ENCODE peak calls at places on chromosomes 2 and 18, in ten cellular contexts. One of them, this sample, is unnamed. For H3K4me1, the result is how much of the 10 kb centered on the place peaks cover.

GRCh38 chr2:48200591-48201293 is 294.4 kb upstream of the FBXO11 start:
- DNase-seq in left ventricle myocardium inferior: no peak
- DNase-seq in heart right ventricle: no peak
- DNase-seq in adrenal gland: no peak
- DNase-seq in lower lobe of right lung: no peak
- DNase-seq in prostate gland: no peak
- DNase-seq in A549: no peak
- DNase-seq in GM23338: no peak
- DNase-seq in stomach: no peak
- DNase-seq in tibial artery: no peak
- DNase-seq in this sample: no peak

GRCh38 chr2:11465485-11466306 is at the start of gene E2F6:
- DNase-seq in left ventricle myocardium inferior: peak
- DNase-seq in heart right ventricle: peak
- DNase-seq in GM23338: peak
- DNase-seq in prostate gland: peak
- DNase-seq in A549: peak
- DNase-seq in stomach: peak
- DNase-seq in adrenal gland: peak
- DNase-seq in lower lobe of right lung: peak
- DNase-seq in tibial artery: peak
- DNase-seq in this sample: peak

GRCh38 chr2:105869318-105869717 is 124.6 kb downstream of the NCK2 start:
- DNase-seq in prostate gland: peak
- DNase-seq in A549: no peak
- DNase-seq in heart right ventricle: no peak
- DNase-seq in lower lobe of right lung: no peak
- DNase-seq in GM23338: no peak
- DNase-seq in left ventricle myocardium inferior: no peak
- DNase-seq in stomach: no peak
- DNase-seq in tibial artery: no peak
- DNase-seq in adrenal gland: no peak
- DNase-seq in this sample: no peak

GRCh38 chr2:212536385-212537310 is 2.0 kb downstream of the ERBB4 start:
- DNase-seq in GM23338: peak
- DNase-seq in tibial artery: peak
- DNase-seq in heart right ventricle: no peak
- DNase-seq in lower lobe of right lung: no peak
- DNase-seq in left ventricle myocardium inferior: no peak
- DNase-seq in stomach: no peak
- DNase-seq in A549: no peak
- DNase-seq in prostate gland: no peak
- DNase-seq in adrenal gland: no peak
- DNase-seq in this sample: no peak

GRCh38 chr2:102505290-102505689 is 32.3 kb downstream of the SLC9A4 start:
- DNase-seq in adrenal gland: no peak
- DNase-seq in prostate gland: peak
- DNase-seq in heart right ventricle: no peak
- DNase-seq in lower lobe of right lung: peak
- DNase-seq in GM23338: peak
- DNase-seq in stomach: peak
- DNase-seq in left ventricle myocardium inferior: no peak
- DNase-seq in A549: no peak
- DNase-seq in tibial artery: peak
- DNase-seq in this sample: no peak

GRCh38 chr18:59718108-59719057 is 21.2 kb upstream of the CCBE1 start:
- DNase-seq in tibial artery: no peak
- DNase-seq in A549: peak
- DNase-seq in prostate gland: no peak
- DNase-seq in left ventricle myocardium inferior: no peak
- DNase-seq in stomach: no peak
- DNase-seq in heart right ventricle: no peak
- DNase-seq in lower lobe of right lung: no peak
- DNase-seq in adrenal gland: no peak
- DNase-seq in GM23338: no peak
- DNase-seq in this sample: peak

GRCh38 chr2:59184281-59185020 is 943.3 kb upstream of the FANCL start:
- DNase-seq in left ventricle myocardium inferior: no peak
- DNase-seq in stomach: no peak
- DNase-seq in heart right ventricle: no peak
- DNase-seq in prostate gland: no peak
- DNase-seq in GM23338: no peak
- DNase-seq in lower lobe of right lung: no peak
- DNase-seq in A549: no peak
- DNase-seq in tibial artery: no peak
- DNase-seq in adrenal gland: no peak
- DNase-seq in this sample: no peak

GRCh38 chr2:11863513-11864328 is 117.3 kb downstream of the LPIN1 start:
- DNase-seq in prostate gland: peak
- DNase-seq in GM23338: peak
- DNase-seq in stomach: peak
- DNase-seq in A549: peak
- DNase-seq in heart right ventricle: peak
- DNase-seq in lower lobe of right lung: peak
- DNase-seq in tibial artery: peak
- DNase-seq in left ventricle myocardium inferior: peak
- DNase-seq in adrenal gland: peak
- DNase-seq in this sample: no peak

GRCh38 chr2:177688844-177689243 is 296.3 kb downstream of the AGPS start:
- DNase-seq in GM23338: no peak
- DNase-seq in tibial artery: no peak
- DNase-seq in adrenal gland: no peak
- DNase-seq in heart right ventricle: no peak
- DNase-seq in A549: no peak
- DNase-seq in prostate gland: no peak
- DNase-seq in stomach: no peak
- DNase-seq in lower lobe of right lung: no peak
- DNase-seq in left ventricle myocardium inferior: no peak
- DNase-seq in this sample: no peak

GRCh38 chr18:79603321-79604204 is 76.0 kb upstream of the CTDP1 start:
- DNase-seq in adrenal gland: no peak
- DNase-seq in left ventricle myocardium inferior: peak
- DNase-seq in heart right ventricle: no peak
- DNase-seq in prostate gland: no peak
- DNase-seq in tibial artery: no peak
- DNase-seq in stomach: no peak
- DNase-seq in A549: no peak
- DNase-seq in GM23338: no peak
- DNase-seq in lower lobe of right lung: peak
- DNase-seq in this sample: peak

GRCh38 chr18:66560092-66560491 is 43.8 kb downstream of the CDH19 start:
- DNase-seq in stomach: no peak
- DNase-seq in left ventricle myocardium inferior: no peak
- DNase-seq in GM23338: peak
- DNase-seq in lower lobe of right lung: no peak
- DNase-seq in adrenal gland: no peak
- DNase-seq in tibial artery: no peak
- DNase-seq in heart right ventricle: no peak
- DNase-seq in A549: no peak
- DNase-seq in prostate gland: peak
- DNase-seq in this sample: no peak

GRCh38 chr2:213065583-213066444 is 85.6 kb downstream of the IKZF2 start:
- DNase-seq in adrenal gland: peak
- DNase-seq in stomach: peak
- DNase-seq in heart right ventricle: peak
- DNase-seq in left ventricle myocardium inferior: peak
- DNase-seq in GM23338: peak
- DNase-seq in A549: no peak
- DNase-seq in tibial artery: no peak
- DNase-seq in prostate gland: peak
- DNase-seq in lower lobe of right lung: peak
- DNase-seq in this sample: no peak

GRCh38 chr2:120453635-120453998 is 107.7 kb downstream of the INHBB start:
- DNase-seq in GM23338: no peak
- DNase-seq in left ventricle myocardium inferior: no peak
- DNase-seq in heart right ventricle: no peak
- DNase-seq in lower lobe of right lung: peak
- DNase-seq in adrenal gland: no peak
- DNase-seq in stomach: no peak
- DNase-seq in tibial artery: no peak
- DNase-seq in prostate gland: no peak
- DNase-seq in A549: no peak
- DNase-seq in this sample: no peak

GRCh38 chr2:149902104-149902503 is 314.5 kb upstream of the MMADHC start:
- DNase-seq in stomach: no peak
- DNase-seq in GM23338: no peak
- DNase-seq in left ventricle myocardium inferior: no peak
- DNase-seq in prostate gland: no peak
- DNase-seq in adrenal gland: no peak
- DNase-seq in lower lobe of right lung: no peak
- DNase-seq in heart right ventricle: peak
- DNase-seq in A549: no peak
- DNase-seq in tibial artery: peak
- DNase-seq in this sample: no peak

DNA sequence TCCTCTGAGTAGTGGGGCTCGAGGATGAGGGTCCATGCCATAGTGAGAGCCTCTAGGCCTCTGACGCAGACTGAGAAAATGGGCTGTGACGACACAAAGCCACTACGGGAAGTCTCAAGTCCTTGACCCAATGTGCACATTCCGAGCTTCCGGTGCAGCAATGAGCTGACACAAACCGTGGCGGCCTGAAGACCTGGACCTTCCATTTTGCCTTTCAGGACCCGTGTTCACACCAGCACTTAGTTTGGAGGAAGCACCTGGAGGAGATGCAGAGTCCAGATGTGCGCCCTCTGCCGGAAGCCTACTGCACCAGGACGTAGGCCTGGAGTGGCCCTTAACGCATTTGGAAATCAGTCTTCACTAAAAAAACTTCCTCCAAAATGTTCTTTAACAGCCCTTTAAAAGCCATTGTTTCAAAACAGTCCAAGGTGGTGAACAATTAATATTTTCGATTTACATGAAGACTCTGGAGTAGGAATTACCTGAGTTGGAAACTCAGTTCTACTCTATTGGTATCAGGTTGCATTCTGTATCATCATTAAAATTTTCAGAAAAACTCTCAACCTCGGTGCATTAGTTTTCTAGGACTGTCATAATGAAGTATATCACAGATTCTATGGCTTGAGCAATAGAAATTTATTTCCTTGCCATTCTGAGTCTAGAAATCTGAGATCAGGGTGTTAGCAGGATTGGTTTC is 33.9 kb downstream of the BMP10 start:
- DNase-seq in left ventricle myocardium inferior: peak
- DNase-seq in lower lobe of right lung: peak
- DNase-seq in tibial artery: peak
- DNase-seq in GM23338: peak
- DNase-seq in A549: peak
- DNase-seq in adrenal gland: peak
- DNase-seq in prostate gland: no peak
- DNase-seq in heart right ventricle: peak
- DNase-seq in stomach: peak
- DNase-seq in this sample: no peak
- TF ChIP-seq CTCF in left ventricle myocardium inferior: peak
- TF ChIP-seq CTCF in lower lobe of right lung: peak
- TF ChIP-seq CTCF in tibial artery: peak
- TF ChIP-seq CTCF in GM23338: peak
- TF ChIP-seq CTCF in A549: peak
- TF ChIP-seq CTCF in adrenal gland: peak
- TF ChIP-seq CTCF in prostate gland: peak
- TF ChIP-seq CTCF in heart right ventricle: peak
- TF ChIP-seq CTCF in stomach: peak
- TF ChIP-seq CTCF in this sample: no peak

GRCh38 chr18:62715829-62716678 is 713 bp downstream of the PHLPP1 start:
- DNase-seq in prostate gland: peak
- DNase-seq in heart right ventricle: peak
- DNase-seq in A549: peak
- DNase-seq in tibial artery: peak
- DNase-seq in left ventricle myocardium inferior: peak
- DNase-seq in adrenal gland: peak
- DNase-seq in stomach: peak
- DNase-seq in GM23338: peak
- DNase-seq in lower lobe of right lung: peak
- DNase-seq in this sample: peak
- H3K4me3 ChIP-seq in prostate gland: peak
- H3K4me3 ChIP-seq in heart right ventricle: peak
- H3K4me3 ChIP-seq in A549: peak
- H3K4me3 ChIP-seq in tibial artery: peak
- H3K4me3 ChIP-seq in left ventricle myocardium inferior: peak
- H3K4me3 ChIP-seq in adrenal gland: peak
- H3K4me3 ChIP-seq in stomach: peak
- H3K4me3 ChIP-seq in GM23338: peak
- H3K4me3 ChIP-seq in lower lobe of right lung: peak
- H3K4me3 ChIP-seq in this sample: peak

GRCh38 chr2:62184499-62185045 is 11.3 kb upstream of the B3GNT2 start:
- DNase-seq in GM23338: no peak
- DNase-seq in tibial artery: no peak
- DNase-seq in adrenal gland: no peak
- DNase-seq in stomach: no peak
- DNase-seq in left ventricle myocardium inferior: no peak
- DNase-seq in A549: no peak
- DNase-seq in lower lobe of right lung: no peak
- DNase-seq in heart right ventricle: no peak
- DNase-seq in prostate gland: no peak
- DNase-seq in this sample: no peak
- H3K4me1 ChIP-seq in GM23338: under half
- H3K4me1 ChIP-seq in tibial artery: under half
- H3K4me1 ChIP-seq in adrenal gland: under half
- H3K4me1 ChIP-seq in stomach: under half
- H3K4me1 ChIP-seq in left ventricle myocardium inferior: under half
- H3K4me1 ChIP-seq in A549: under half
- H3K4me1 ChIP-seq in lower lobe of right lung: under half
- H3K4me1 ChIP-seq in heart right ventricle: under half
- H3K4me1 ChIP-seq in prostate gland: under half
- H3K4me1 ChIP-seq in this sample: under half

GRCh38 chr2:179932786-179933185 is 71.4 kb upstream of the ZNF385B start:
- DNase-seq in GM23338: no peak
- DNase-seq in prostate gland: peak
- DNase-seq in adrenal gland: peak
- DNase-seq in heart right ventricle: peak
- DNase-seq in tibial artery: no peak
- DNase-seq in A549: no peak
- DNase-seq in lower lobe of right lung: peak
- DNase-seq in stomach: no peak
- DNase-seq in left ventricle myocardium inferior: peak
- DNase-seq in this sample: no peak

GRCh38 chr2:179931502-179931901 is 70.1 kb upstream of the ZNF385B start:
- DNase-seq in adrenal gland: no peak
- DNase-seq in prostate gland: no peak
- DNase-seq in left ventricle myocardium inferior: no peak
- DNase-seq in heart right ventricle: no peak
- DNase-seq in lower lobe of right lung: no peak
- DNase-seq in stomach: no peak
- DNase-seq in GM23338: no peak
- DNase-seq in A549: no peak
- DNase-seq in tibial artery: no peak
- DNase-seq in this sample: no peak

GRCh38 chr2:179938026-179938425 is 69.1 kb downstream of the CWC22 start:
- DNase-seq in heart right ventricle: no peak
- DNase-seq in stomach: no peak
- DNase-seq in prostate gland: no peak
- DNase-seq in GM23338: no peak
- DNase-seq in tibial artery: no peak
- DNase-seq in left ventricle myocardium inferior: no peak
- DNase-seq in adrenal gland: no peak
- DNase-seq in A549: no peak
- DNase-seq in lower lobe of right lung: no peak
- DNase-seq in this sample: no peak

GRCh38 chr2:179939282-179939681 is 67.8 kb downstream of the CWC22 start:
- DNase-seq in heart right ventricle: no peak
- DNase-seq in GM23338: no peak
- DNase-seq in lower lobe of right lung: no peak
- DNase-seq in left ventricle myocardium inferior: no peak
- DNase-seq in prostate gland: peak
- DNase-seq in tibial artery: no peak
- DNase-seq in stomach: no peak
- DNase-seq in adrenal gland: no peak
- DNase-seq in A549: no peak
- DNase-seq in this sample: no peak

GRCh38 chr2:179936654-179937053 is 70.4 kb downstream of the CWC22 start:
- DNase-seq in stomach: no peak
- DNase-seq in GM23338: peak
- DNase-seq in heart right ventricle: no peak
- DNase-seq in prostate gland: no peak
- DNase-seq in left ventricle myocardium inferior: no peak
- DNase-seq in A549: no peak
- DNase-seq in adrenal gland: no peak
- DNase-seq in tibial artery: no peak
- DNase-seq in lower lobe of right lung: no peak
- DNase-seq in this sample: no peak
- TF ChIP-seq CTCF in stomach: no peak
- TF ChIP-seq CTCF in GM23338: peak
- TF ChIP-seq CTCF in heart right ventricle: peak
- TF ChIP-seq CTCF in prostate gland: no peak
- TF ChIP-seq CTCF in left ventricle myocardium inferior: peak
- TF ChIP-seq CTCF in A549: peak
- TF ChIP-seq CTCF in adrenal gland: no peak
- TF ChIP-seq CTCF in tibial artery: no peak
- TF ChIP-seq CTCF in lower lobe of right lung: peak
- TF ChIP-seq CTCF in this sample: peak

This sample was measured in RWPE2.